ENCODE peak calls at places on chromosomes 12 and 14, in four cellular contexts. One of them, this sample, is unnamed.

GRCh38 chr12:63821781-63822251 is 22.7 kb upstream of the SRGAP1 start:
- DNase-seq in IMR-90: peak
- DNase-seq in K562: no peak
- DNase-seq in GM12878: no peak
- DNase-seq in this sample: peak

GRCh38 chr14:55052259-55052930 is 948 bp downstream of the MAPK1IP1L start:
- DNase-seq in GM12878: no peak
- DNase-seq in K562: no peak
- DNase-seq in IMR-90: peak
- DNase-seq in this sample: no peak

GRCh38 chr14:92464156-92464555 is 49.4 kb upstream of the RIN3 start:
- DNase-seq in IMR-90: no peak
- DNase-seq in K562: no peak
- DNase-seq in GM12878: no peak
- DNase-seq in this sample: no peak

GRCh38 chr14:58082011-58082410 is 70.0 kb downstream of the ARMH4 start:
- DNase-seq in GM12878: no peak
- DNase-seq in K562: no peak
- DNase-seq in IMR-90: peak
- DNase-seq in this sample: no peak

GRCh38 chr14:68380304-68380840 is 412.5 kb downstream of the ZFP36L1 start:
- DNase-seq in K562: no peak
- DNase-seq in GM12878: peak
- DNase-seq in IMR-90: no peak
- DNase-seq in this sample: no peak

GRCh38 chr14:68815288-68816182 is 22.7 kb upstream of the ZFP36L1 start:
- DNase-seq in IMR-90: no peak
- DNase-seq in GM12878: no peak
- DNase-seq in K562: no peak
- DNase-seq in this sample: peak

GRCh38 chr12:64236549-64236948 is 14.5 kb upstream of the KICS2 start:
- DNase-seq in GM12878: no peak
- DNase-seq in IMR-90: peak
- DNase-seq in K562: no peak
- DNase-seq in this sample: peak

GRCh38 chr14:55807536-55807935 is 227.5 kb downstream of the KTN1 start:
- DNase-seq in IMR-90: no peak
- DNase-seq in K562: no peak
- DNase-seq in GM12878: no peak
- DNase-seq in this sample: no peak

GRCh38 chr12:120586216-120586615 is 5.0 kb upstream of the POP5 start:
- DNase-seq in IMR-90: no peak
- DNase-seq in GM12878: no peak
- DNase-seq in K562: no peak
- DNase-seq in this sample: no peak

GRCh38 chr12:43653917-43654316 is 101.9 kb upstream of the ADAMTS20 start:
- DNase-seq in K562: no peak
- DNase-seq in IMR-90: no peak
- DNase-seq in GM12878: no peak
- DNase-seq in this sample: no peak

GRCh38 chr12:104573-105081 is 38.1 kb downstream of the IQSEC3 start:
- DNase-seq in IMR-90: no peak
- DNase-seq in K562: no peak
- DNase-seq in GM12878: no peak
- DNase-seq in this sample: no peak

GRCh38 chr12:57523706-57524614 is 1.3 kb downstream of the MBD6 start:
- DNase-seq in GM12878: no peak
- DNase-seq in K562: no peak
- DNase-seq in IMR-90: no peak
- DNase-seq in this sample: no peak

GRCh38 chr12:124140889-124141550 is 153.9 kb upstream of the RFLNA start:
- DNase-seq in GM12878: no peak
- DNase-seq in IMR-90: no peak
- DNase-seq in K562: no peak
- DNase-seq in this sample: peak

GRCh38 chr12:53218551-53219114 is 11.6 kb upstream of the ITGB7 start:
- DNase-seq in IMR-90: no peak
- DNase-seq in GM12878: no peak
- DNase-seq in K562: no peak
- DNase-seq in this sample: no peak

GRCh38 chr12:108414021-108414420 is 74.9 kb upstream of the CMKLR1 start:
- DNase-seq in IMR-90: no peak
- DNase-seq in GM12878: no peak
- DNase-seq in K562: no peak
- DNase-seq in this sample: no peak

GRCh38 chr14:59187802-59188460 is 536 bp upstream of the DAAM1 start:
- DNase-seq in K562: peak
- DNase-seq in GM12878: no peak
- DNase-seq in IMR-90: no peak
- DNase-seq in this sample: no peak

GRCh38 chr12:86787419-86787818 is 531.2 kb upstream of the MGAT4C start:
- DNase-seq in GM12878: no peak
- DNase-seq in K562: no peak
- DNase-seq in IMR-90: no peak
- DNase-seq in this sample: no peak

GRCh38 chr14:102491786-102492522 is 17.6 kb downstream of the ANKRD9 start:
- DNase-seq in K562: no peak
- DNase-seq in IMR-90: no peak
- DNase-seq in GM12878: no peak
- DNase-seq in this sample: no peak

GRCh38 chr14:61609143-61609851 is 86.0 kb upstream of the HIF1A start:
- DNase-seq in IMR-90: peak
- DNase-seq in GM12878: no peak
- DNase-seq in K562: no peak
- DNase-seq in this sample: peak

GRCh38 chr12:96807741-96808140 is 99.3 kb upstream of the NEDD1 start:
- DNase-seq in GM12878: no peak
- DNase-seq in IMR-90: no peak
- DNase-seq in K562: no peak
- DNase-seq in this sample: no peak

GRCh38 chr14:32259368-32260013 is 56.4 kb upstream of the RNU6-8 start:
- DNase-seq in K562: peak
- DNase-seq in GM12878: peak
- DNase-seq in IMR-90: peak
- DNase-seq in this sample: peak

GRCh38 chr12:104620761-104621531 is 164.2 kb downstream of the CHST11 start:
- DNase-seq in K562: no peak
- DNase-seq in GM12878: no peak
- DNase-seq in IMR-90: no peak
- DNase-seq in this sample: peak

GRCh38 chr12:58310368-58310767 is 369.0 kb downstream of the ATP23 start:
- DNase-seq in GM12878: no peak
- DNase-seq in IMR-90: peak
- DNase-seq in K562: no peak
- DNase-seq in this sample: no peak

GRCh38 chr12:49693931-49694439 is 13.2 kb downstream of the FMNL3 start:
- DNase-seq in K562: no peak
- DNase-seq in GM12878: no peak
- DNase-seq in IMR-90: no peak
- DNase-seq in this sample: no peak

GRCh38 chr12:107567871-107568619 is 117.6 kb upstream of the PWP1 start:
- DNase-seq in GM12878: no peak
- DNase-seq in K562: no peak
- DNase-seq in IMR-90: no peak
- DNase-seq in this sample: no peak

GRCh38 chr12:54036620-54037359 is 3.9 kb downstream of the HOXC5 start:
- DNase-seq in GM12878: no peak
- DNase-seq in K562: no peak
- DNase-seq in IMR-90: no peak
- DNase-seq in this sample: no peak

GRCh38 chr12:109879332-109880048 is 851 bp downstream of the GLTP start:
- DNase-seq in K562: no peak
- DNase-seq in IMR-90: no peak
- DNase-seq in GM12878: no peak
- DNase-seq in this sample: peak

GRCh38 chr14:69506241-69506595 is 21.7 kb downstream of the PLEKHD1 start:
- DNase-seq in GM12878: no peak
- DNase-seq in K562: no peak
- DNase-seq in IMR-90: no peak
- DNase-seq in this sample: no peak

GRCh38 chr12:80590085-80590484 is 117.3 kb upstream of the MYF6 start:
- DNase-seq in GM12878: no peak
- DNase-seq in K562: no peak
- DNase-seq in IMR-90: peak
- DNase-seq in this sample: no peak

GRCh38 chr12:91172051-91172450 is 10.6 kb downstream of the DCN start:
- DNase-seq in GM12878: no peak
- DNase-seq in IMR-90: no peak
- DNase-seq in K562: no peak
- DNase-seq in this sample: peak

GRCh38 chr14:54322668-54323380 is 74.0 kb upstream of the CDKN3 start:
- DNase-seq in GM12878: no peak
- DNase-seq in IMR-90: no peak
- DNase-seq in K562: no peak
- DNase-seq in this sample: no peak

GRCh38 chr12:123973552-123974341 is 732 bp downstream of the ZNF664 start:
- DNase-seq in K562: peak
- DNase-seq in GM12878: no peak
- DNase-seq in IMR-90: peak
- DNase-seq in this sample: peak

GRCh38 chr12:49635036-49635435 is 11.7 kb downstream of the PRPF40B start:
- DNase-seq in K562: no peak
- DNase-seq in IMR-90: no peak
- DNase-seq in GM12878: no peak
- DNase-seq in this sample: no peak

GRCh38 chr14:54329082-54329695 is 67.6 kb upstream of the CDKN3 start:
- DNase-seq in GM12878: no peak
- DNase-seq in K562: peak
- DNase-seq in IMR-90: peak
- DNase-seq in this sample: peak

GRCh38 chr12:94200695-94201094 is 52.3 kb downstream of the PLXNC1 start:
- DNase-seq in K562: no peak
- DNase-seq in GM12878: no peak
- DNase-seq in IMR-90: no peak
- DNase-seq in this sample: no peak

GRCh38 chr12:82326905-82327503 is 31.2 kb downstream of the CCDC59 start:
- DNase-seq in GM12878: no peak
- DNase-seq in IMR-90: peak
- DNase-seq in K562: peak
- DNase-seq in this sample: peak

GRCh38 chr12:5200276-5201087 is 156.8 kb downstream of the KCNA5 start:
- DNase-seq in IMR-90: peak
- DNase-seq in K562: peak
- DNase-seq in GM12878: no peak
- DNase-seq in this sample: peak

GRCh38 chr12:26746315-26746714 is 86.7 kb downstream of the ITPR2 start:
- DNase-seq in GM12878: no peak
- DNase-seq in K562: no peak
- DNase-seq in IMR-90: peak
- DNase-seq in this sample: peak
- H3K4me2 ChIP-seq in GM12878: no peak
- H3K4me2 ChIP-seq in K562: no peak
- H3K4me2 ChIP-seq in IMR-90: peak
- H3K4me2 ChIP-seq in this sample: no peak

DNA sequence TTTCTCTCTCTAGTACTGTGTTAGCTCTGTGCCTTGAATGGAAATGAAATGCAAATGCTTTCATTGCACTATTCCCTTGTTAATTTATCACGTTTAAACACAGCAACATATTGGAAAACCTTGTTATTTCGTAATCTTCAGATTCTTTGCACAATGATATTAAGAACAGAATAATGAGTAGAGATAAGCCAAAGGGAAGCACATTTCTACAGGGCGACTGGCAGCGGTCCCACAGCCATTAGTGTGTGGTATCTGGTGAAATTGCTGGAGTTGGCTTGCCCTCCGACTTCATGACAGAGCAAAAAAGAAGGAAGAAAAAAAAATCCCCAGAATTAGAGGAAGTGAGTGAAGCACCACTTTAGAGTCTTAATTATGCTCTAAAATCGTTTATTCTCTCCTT is 166.2 kb upstream of the E2F7 start:
- DNase-seq in K562: no peak
- DNase-seq in IMR-90: peak
- DNase-seq in GM12878: no peak
- DNase-seq in this sample: peak
- TF ChIP-seq POLR2A in K562: no peak
- TF ChIP-seq POLR2A in IMR-90: no peak
- TF ChIP-seq POLR2A in GM12878: no peak
- TF ChIP-seq POLR2A in this sample: no peak

GRCh38 chr14:99753225-99754140 is 39.7 kb upstream of the EML1 start:
- DNase-seq in K562: no peak
- DNase-seq in GM12878: no peak
- DNase-seq in IMR-90: no peak
- DNase-seq in this sample: peak

GRCh38 chr14:99752486-99753121 is 40.6 kb upstream of the EML1 start:
- DNase-seq in K562: no peak
- DNase-seq in IMR-90: peak
- DNase-seq in GM12878: no peak
- DNase-seq in this sample: peak

GRCh38 chr14:99755629-99756603 is 37.3 kb upstream of the EML1 start:
- DNase-seq in K562: peak
- DNase-seq in GM12878: no peak
- DNase-seq in IMR-90: peak
- DNase-seq in this sample: peak

GRCh38 chr14:99755068-99755405 is 38.2 kb upstream of the EML1 start:
- DNase-seq in IMR-90: no peak
- DNase-seq in GM12878: no peak
- DNase-seq in K562: no peak
- DNase-seq in this sample: no peak

GRCh38 chr14:99754141-99755067 is 38.8 kb upstream of the EML1 start:
- DNase-seq in K562: no peak
- DNase-seq in GM12878: no peak
- DNase-seq in IMR-90: no peak
- DNase-seq in this sample: peak
- TF ChIP-seq FOS in K562: no peak
- TF ChIP-seq FOS in GM12878: no peak
- TF ChIP-seq FOS in IMR-90: no peak
- TF ChIP-seq FOS in this sample: peak

DNA sequence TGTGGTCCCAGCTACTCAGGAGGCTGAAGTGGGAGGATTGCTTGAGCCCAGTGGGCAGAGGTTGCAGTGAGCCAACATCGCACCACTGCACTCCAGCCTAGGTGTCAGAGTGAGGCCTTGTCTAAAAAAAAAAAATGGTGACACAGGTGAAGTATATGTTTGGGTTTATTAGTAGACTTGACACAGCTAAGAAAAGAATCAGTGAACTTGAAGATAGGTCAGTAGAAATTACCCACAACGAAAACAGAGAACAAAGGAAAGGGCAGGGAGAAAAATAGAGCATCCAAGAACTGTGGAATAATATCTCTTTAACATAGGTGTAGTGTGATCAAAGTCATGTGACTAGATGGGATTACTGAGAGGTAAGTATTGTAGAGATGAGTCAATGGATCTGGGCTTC is 23.7 kb downstream of the ATF1 start:
- DNase-seq in K562: no peak
- DNase-seq in IMR-90: no peak
- DNase-seq in GM12878: no peak
- DNase-seq in this sample: no peak
- H3K4me2 ChIP-seq in K562: no peak
- H3K4me2 ChIP-seq in IMR-90: no peak
- H3K4me2 ChIP-seq in GM12878: no peak
- H3K4me2 ChIP-seq in this sample: no peak